ENCODE peak calls at places on chromosome 6, in eight cellular contexts. K, D, L, H, T, I, V and F are unnamed samples.
A peak's percentile ranks its signal among the peaks of the same experiment; 100 is the strongest.

GRCh38 chr6:125989631-125990030 is 3.3 kb downstream of the TRMT11 start:
- DNase-seq in K (no peak), T (no peak), L (no peak), H (no peak), V (no peak), I (no peak), D (peak; percentile 7), F (no peak)

GRCh38 chr6:37096025-37096424 is 73.9 kb upstream of the PIM1 start:
- DNase-seq in I (no peak), D (no peak), T (no peak), H (no peak), K (no peak), V (no peak), L (no peak), F (peak; percentile 40)

GRCh38 chr6:11586574-11586973 is 49.0 kb downstream of the TMEM170B start:
- DNase-seq in D (peak; percentile 76), T (no peak), I (no peak), H (no peak), V (no peak), L (no peak), K (no peak), F (no peak)

GRCh38 chr6:107690864-107691661 is 133.1 kb downstream of the SCML4 start:
- DNase-seq in V (no peak), D (peak; percentile 94), H (no peak), L (no peak), I (no peak), K (no peak), T (no peak), F (no peak)

GRCh38 chr6:81465859-81466258 is 286.6 kb downstream of the TENT5A start:
- DNase-seq in V (no peak), L (no peak), D (peak; percentile 59), H (no peak), K (peak; percentile 24), I (no peak), T (no peak), F (no peak)

GRCh38 chr6:133610271-133610840 is 278.6 kb upstream of the TCF21 start:
- DNase-seq in T (no peak), H (no peak), K (no peak), V (no peak), I (no peak), L (no peak), D (peak; percentile 52), F (no peak)

GRCh38 chr6:97497713-97498331 is 214.8 kb upstream of the MMS22L start:
- DNase-seq in I (peak; percentile 70), K (peak; percentile 86), L (peak; percentile 59), V (peak; percentile 56), T (peak; percentile 33), H (peak; percentile 76), D (peak; percentile 73), F (peak; percentile 90)

GRCh38 chr6:1181939-1182338 is 130.0 kb upstream of the FOXQ1 start:
- DNase-seq in H (no peak), D (no peak), V (no peak), K (no peak), I (no peak), L (no peak), T (no peak), F (no peak)

GRCh38 chr6:54262956-54263355 is 45.3 kb upstream of the TINAG start:
- DNase-seq in V (no peak), K (no peak), L (no peak), I (no peak), T (no peak), H (no peak), D (no peak), F (no peak)